ENCODE peak calls at places on chromosomes 2 and 18, in four cellular contexts. E, U, Z and X are unnamed samples.

GRCh38 chr2:9648821-9649220 is 18.0 kb upstream of the YWHAQ start:
- DNase-seq in E (no peak), U (no peak), Z (no peak), X (no peak)

GRCh38 chr18:26089247-26090129 is 925 bp downstream of the SS18 start:
- DNase-seq in E (peak), U (peak), Z (peak), X (peak)

GRCh38 chr18:44920441-44920840 is 239.8 kb downstream of the SETBP1 start:
- DNase-seq in E (no peak), U (no peak), Z (no peak), X (no peak)

GRCh38 chr18:21452808-21453511 is 147.5 kb downstream of the ESCO1 start:
- DNase-seq in E (no peak), U (no peak), Z (no peak), X (no peak)

GRCh38 chr2:6946722-6947121 is 29.5 kb downstream of the RNF144A start:
- DNase-seq in E (no peak), U (no peak), Z (peak), X (no peak)

GRCh38 chr2:974454-974853 is 23.8 kb downstream of the SNTG2 start:
- DNase-seq in E (no peak), U (no peak), Z (no peak), X (no peak)

GRCh38 chr2:79223539-79223938 is 64.0 kb upstream of the REG3A start:
- DNase-seq in E (no peak), U (no peak), Z (no peak), X (no peak)

GRCh38 chr2:187567126-187567525 is 12.9 kb upstream of the TFPI start:
- DNase-seq in E (no peak), U (no peak), Z (peak), X (no peak)

GRCh38 chr2:213064099-213064498 is 87.3 kb downstream of the IKZF2 start:
- DNase-seq in E (no peak), U (no peak), Z (no peak), X (no peak)

GRCh38 chr2:164896226-164896625 is 54.6 kb upstream of the COBLL1 start:
- DNase-seq in E (no peak), U (no peak), Z (peak), X (no peak)

GRCh38 chr2:232459419-232460035 is 3.6 kb downstream of the ALPI start:
- DNase-seq in E (no peak), U (no peak), Z (no peak), X (peak)

GRCh38 chr18:49041677-49042570 is 91.2 kb upstream of the SMAD7 start:
- DNase-seq in E (no peak), U (peak), Z (peak), X (peak)

GRCh38 chr2:162118166-162119031 is 33.6 kb downstream of the GCG start:
- DNase-seq in E (no peak), U (no peak), Z (peak), X (no peak)

GRCh38 chr18:48472610-48473009 is 63.4 kb upstream of the ZBTB7C start:
- DNase-seq in E (no peak), U (no peak), Z (peak), X (no peak)

GRCh38 chr18:63322246-63322645 is 2.7 kb upstream of the BCL2 start:
- DNase-seq in E (no peak), U (no peak), Z (peak), X (no peak)

GRCh38 chr18:34723143-34723542 is 13.0 kb downstream of the DTNA start:
- DNase-seq in E (no peak), U (no peak), Z (peak), X (no peak)

GRCh38 chr18:41391616-41392610 is 563.1 kb upstream of the PIK3C3 start:
- DNase-seq in E (peak), U (peak), Z (peak), X (peak)

GRCh38 chr2:71784734-71785549 is 331.6 kb downstream of the DYSF start:
- DNase-seq in E (peak), U (no peak), Z (peak), X (peak)

GRCh38 chr2:62194558-62195420 is 1.1 kb upstream of the B3GNT2 start:
- DNase-seq in E (no peak), U (no peak), Z (no peak), X (no peak)